ENCODE peak calls at places on chromosomes 6 and 20, in seven cellular contexts. One of them, this sample, is unnamed.

GRCh38 chr6:131948221-131948661 is 2.9 kb downstream of the CCN2 start:
- DNase-seq in ovary: no peak
- DNase-seq in amygdala: no peak
- DNase-seq in AG09319: no peak
- DNase-seq in mammary epithelial cell: no peak
- DNase-seq in IMR-90: peak
- DNase-seq in right cardiac atrium: no peak
- DNase-seq in this sample: no peak

GRCh38 chr20:58719971-58720371 is 27.4 kb downstream of the NPEPL1 start:
- DNase-seq in ovary: peak
- DNase-seq in amygdala: no peak
- DNase-seq in AG09319: no peak
- DNase-seq in mammary epithelial cell: no peak
- DNase-seq in IMR-90: no peak
- DNase-seq in right cardiac atrium: no peak
- DNase-seq in this sample: no peak

GRCh38 chr6:88587158-88587537 is 376.3 kb downstream of the RNGTT start:
- DNase-seq in ovary: no peak
- DNase-seq in amygdala: no peak
- DNase-seq in AG09319: no peak
- DNase-seq in mammary epithelial cell: no peak
- DNase-seq in IMR-90: no peak
- DNase-seq in right cardiac atrium: no peak
- DNase-seq in this sample: no peak

GRCh38 chr6:108167449-108167903 is 1.7 kb downstream of the NR2E1 start:
- DNase-seq in ovary: no peak
- DNase-seq in amygdala: no peak
- DNase-seq in AG09319: no peak
- DNase-seq in mammary epithelial cell: no peak
- DNase-seq in IMR-90: no peak
- DNase-seq in right cardiac atrium: peak
- DNase-seq in this sample: no peak

GRCh38 chr20:18705906-18706305 is 107.7 kb upstream of the SCP2D1 start:
- DNase-seq in ovary: no peak
- DNase-seq in amygdala: no peak
- DNase-seq in AG09319: no peak
- DNase-seq in mammary epithelial cell: no peak
- DNase-seq in IMR-90: peak
- DNase-seq in right cardiac atrium: no peak
- DNase-seq in this sample: no peak

GRCh38 chr6:32191696-32192607 is 491 bp downstream of the GPSM3 start:
- DNase-seq in ovary: peak
- DNase-seq in amygdala: no peak
- DNase-seq in AG09319: no peak
- DNase-seq in mammary epithelial cell: no peak
- DNase-seq in IMR-90: no peak
- DNase-seq in right cardiac atrium: no peak
- DNase-seq in this sample: no peak

GRCh38 chr20:24376523-24377085 is 92.8 kb upstream of the SYNDIG1 start:
- DNase-seq in ovary: no peak
- DNase-seq in amygdala: no peak
- DNase-seq in AG09319: no peak
- DNase-seq in mammary epithelial cell: peak
- DNase-seq in IMR-90: peak
- DNase-seq in right cardiac atrium: no peak
- DNase-seq in this sample: no peak

GRCh38 chr20:9261781-9262180 is 192.9 kb downstream of the PLCB4 start:
- DNase-seq in ovary: no peak
- DNase-seq in amygdala: no peak
- DNase-seq in AG09319: no peak
- DNase-seq in mammary epithelial cell: no peak
- DNase-seq in IMR-90: no peak
- DNase-seq in right cardiac atrium: no peak
- DNase-seq in this sample: no peak

GRCh38 chr6:21593927-21594421 is 423 bp downstream of the SOX4 start:
- DNase-seq in ovary: no peak
- DNase-seq in amygdala: peak
- DNase-seq in AG09319: no peak
- DNase-seq in mammary epithelial cell: no peak
- DNase-seq in IMR-90: peak
- DNase-seq in right cardiac atrium: no peak
- DNase-seq in this sample: peak

GRCh38 chr6:12266571-12266970 is 23.6 kb upstream of the EDN1 start:
- DNase-seq in ovary: no peak
- DNase-seq in amygdala: no peak
- DNase-seq in AG09319: no peak
- DNase-seq in mammary epithelial cell: peak
- DNase-seq in IMR-90: peak
- DNase-seq in right cardiac atrium: no peak
- DNase-seq in this sample: no peak

GRCh38 chr6:39330057-39330456 is 7.6 kb upstream of the KCNK16 start:
- DNase-seq in ovary: no peak
- DNase-seq in amygdala: no peak
- DNase-seq in AG09319: no peak
- DNase-seq in mammary epithelial cell: no peak
- DNase-seq in IMR-90: no peak
- DNase-seq in right cardiac atrium: no peak
- DNase-seq in this sample: no peak

GRCh38 chr6:142537612-142538478 is 236.0 kb downstream of the ADGRG6 start:
- DNase-seq in ovary: no peak
- DNase-seq in amygdala: no peak
- DNase-seq in AG09319: no peak
- DNase-seq in mammary epithelial cell: peak
- DNase-seq in IMR-90: peak
- DNase-seq in right cardiac atrium: no peak
- DNase-seq in this sample: no peak

GRCh38 chr6:4607026-4607704 is 169.0 kb upstream of the CDYL start:
- DNase-seq in ovary: no peak
- DNase-seq in amygdala: peak
- DNase-seq in AG09319: no peak
- DNase-seq in mammary epithelial cell: peak
- DNase-seq in IMR-90: peak
- DNase-seq in right cardiac atrium: no peak
- DNase-seq in this sample: peak

GRCh38 chr6:151196571-151196970 is 43.2 kb upstream of the AKAP12 start:
- DNase-seq in ovary: peak
- DNase-seq in amygdala: no peak
- DNase-seq in AG09319: peak
- DNase-seq in mammary epithelial cell: no peak
- DNase-seq in IMR-90: peak
- DNase-seq in right cardiac atrium: peak
- DNase-seq in this sample: no peak

GRCh38 chr20:21613512-21613911 is 92.0 kb upstream of the PAX1 start:
- DNase-seq in ovary: no peak
- DNase-seq in amygdala: no peak
- DNase-seq in AG09319: no peak
- DNase-seq in mammary epithelial cell: peak
- DNase-seq in IMR-90: no peak
- DNase-seq in right cardiac atrium: no peak
- DNase-seq in this sample: no peak

GRCh38 chr6:72425003-72425681 is 196.7 kb upstream of the KCNQ5 start:
- DNase-seq in ovary: no peak
- DNase-seq in amygdala: no peak
- DNase-seq in AG09319: peak
- DNase-seq in mammary epithelial cell: peak
- DNase-seq in IMR-90: peak
- DNase-seq in right cardiac atrium: no peak
- DNase-seq in this sample: no peak

GRCh38 chr20:327946-328563 is 2.7 kb downstream of the SOX12 start:
- DNase-seq in ovary: peak
- DNase-seq in amygdala: no peak
- DNase-seq in AG09319: no peak
- DNase-seq in mammary epithelial cell: no peak
- DNase-seq in IMR-90: peak
- DNase-seq in right cardiac atrium: peak
- DNase-seq in this sample: no peak

GRCh38 chr6:117915846-117916245 is 8.8 kb downstream of the SLC35F1 start:
- DNase-seq in ovary: no peak
- DNase-seq in amygdala: no peak
- DNase-seq in AG09319: no peak
- DNase-seq in mammary epithelial cell: no peak
- DNase-seq in IMR-90: no peak
- DNase-seq in right cardiac atrium: no peak
- DNase-seq in this sample: no peak

GRCh38 chr6:120965814-120966213 is 368.5 kb downstream of the TBC1D32 start:
- DNase-seq in ovary: no peak
- DNase-seq in amygdala: no peak
- DNase-seq in AG09319: no peak
- DNase-seq in mammary epithelial cell: peak
- DNase-seq in IMR-90: no peak
- DNase-seq in right cardiac atrium: no peak
- DNase-seq in this sample: no peak

GRCh38 chr6:108587258-108588059 is 26.7 kb downstream of the FOXO3 start:
- DNase-seq in ovary: no peak
- DNase-seq in amygdala: no peak
- DNase-seq in AG09319: no peak
- DNase-seq in mammary epithelial cell: peak
- DNase-seq in IMR-90: peak
- DNase-seq in right cardiac atrium: no peak
- DNase-seq in this sample: peak

GRCh38 chr6:34235605-34236422 is 859 bp upstream of the HMGA1 start:
- DNase-seq in ovary: peak
- DNase-seq in amygdala: no peak
- DNase-seq in AG09319: no peak
- DNase-seq in mammary epithelial cell: no peak
- DNase-seq in IMR-90: peak
- DNase-seq in right cardiac atrium: peak
- DNase-seq in this sample: no peak

GRCh38 chr6:21381336-21381963 is 212.1 kb upstream of the SOX4 start:
- DNase-seq in ovary: no peak
- DNase-seq in amygdala: no peak
- DNase-seq in AG09319: no peak
- DNase-seq in mammary epithelial cell: no peak
- DNase-seq in IMR-90: no peak
- DNase-seq in right cardiac atrium: no peak
- DNase-seq in this sample: no peak

GRCh38 chr6:3895303-3895635 is 46.1 kb downstream of the FAM50B start:
- DNase-seq in ovary: no peak
- DNase-seq in amygdala: no peak
- DNase-seq in AG09319: no peak
- DNase-seq in mammary epithelial cell: no peak
- DNase-seq in IMR-90: no peak
- DNase-seq in right cardiac atrium: no peak
- DNase-seq in this sample: no peak

GRCh38 chr20:12180107-12180661 is 262.5 kb downstream of the BTBD3 start:
- DNase-seq in ovary: no peak
- DNase-seq in amygdala: no peak
- DNase-seq in AG09319: no peak
- DNase-seq in mammary epithelial cell: no peak
- DNase-seq in IMR-90: no peak
- DNase-seq in right cardiac atrium: no peak
- DNase-seq in this sample: no peak

GRCh38 chr20:49866051-49866450 is 49.3 kb downstream of the SPATA2 start:
- DNase-seq in ovary: no peak
- DNase-seq in amygdala: no peak
- DNase-seq in AG09319: peak
- DNase-seq in mammary epithelial cell: no peak
- DNase-seq in IMR-90: peak
- DNase-seq in right cardiac atrium: no peak
- DNase-seq in this sample: no peak

GRCh38 chr20:3364323-3365013 is 43.0 kb downstream of the DNAAF9 start:
- DNase-seq in ovary: no peak
- DNase-seq in amygdala: no peak
- DNase-seq in AG09319: no peak
- DNase-seq in mammary epithelial cell: no peak
- DNase-seq in IMR-90: no peak
- DNase-seq in right cardiac atrium: no peak
- DNase-seq in this sample: no peak

GRCh38 chr6:154404791-154405400 is 48.3 kb upstream of the IPCEF1 start:
- DNase-seq in ovary: no peak
- DNase-seq in amygdala: no peak
- DNase-seq in AG09319: no peak
- DNase-seq in mammary epithelial cell: no peak
- DNase-seq in IMR-90: peak
- DNase-seq in right cardiac atrium: no peak
- DNase-seq in this sample: no peak

This sample was measured in hippocampal formation.